ENCODE peak calls at places on chromosome 22, in nine cellular contexts. One of them, this sample, is unnamed.

GRCh38 chr22:21626073-21626734 is 3.6 kb downstream of the YDJC start:
- DNase-seq in A549: no peak
- DNase-seq in heart left ventricle: no peak
- DNase-seq in Peyer's patch: no peak
- DNase-seq in IMR-90: no peak
- DNase-seq in right lobe of liver: no peak
- DNase-seq in body of pancreas: no peak
- DNase-seq in upper lobe of left lung: no peak
- DNase-seq in uterus: no peak
- DNase-seq in this sample: no peak

GRCh38 chr22:28799125-28799833 is 1.1 kb downstream of the XBP1 start:
- DNase-seq in A549: peak; percentile 71
- DNase-seq in heart left ventricle: no peak
- DNase-seq in Peyer's patch: no peak
- DNase-seq in IMR-90: peak; percentile 96
- DNase-seq in right lobe of liver: no peak
- DNase-seq in body of pancreas: peak; percentile 53
- DNase-seq in upper lobe of left lung: no peak
- DNase-seq in uterus: peak; percentile 85
- DNase-seq in this sample: peak; percentile 83

GRCh38 chr22:30265851-30266444 is 703 bp downstream of the OSM start:
- DNase-seq in A549: no peak
- DNase-seq in heart left ventricle: peak; percentile 67
- DNase-seq in Peyer's patch: no peak
- DNase-seq in IMR-90: no peak
- DNase-seq in right lobe of liver: peak; percentile 76
- DNase-seq in body of pancreas: no peak
- DNase-seq in upper lobe of left lung: peak; percentile 92
- DNase-seq in uterus: no peak
- DNase-seq in this sample: no peak

GRCh38 chr22:19868773-19869471 is 14.2 kb upstream of the GNB1L start:
- DNase-seq in A549: no peak
- DNase-seq in heart left ventricle: peak; percentile 15
- DNase-seq in Peyer's patch: peak; percentile 55
- DNase-seq in IMR-90: no peak
- DNase-seq in right lobe of liver: peak; percentile 45
- DNase-seq in body of pancreas: peak; percentile 36
- DNase-seq in upper lobe of left lung: no peak
- DNase-seq in uterus: peak; percentile 11
- DNase-seq in this sample: no peak

GRCh38 chr22:29382575-29383328 is 5.6 kb downstream of the AP1B1 start:
- DNase-seq in A549: no peak
- DNase-seq in heart left ventricle: no peak
- DNase-seq in Peyer's patch: no peak
- DNase-seq in IMR-90: no peak
- DNase-seq in right lobe of liver: peak; percentile 19
- DNase-seq in body of pancreas: peak; percentile 83
- DNase-seq in upper lobe of left lung: no peak
- DNase-seq in uterus: no peak
- DNase-seq in this sample: peak; percentile 24

GRCh38 chr22:31179345-31179744 is 19.4 kb downstream of the RNF185 start:
- DNase-seq in A549: no peak
- DNase-seq in heart left ventricle: no peak
- DNase-seq in Peyer's patch: no peak
- DNase-seq in IMR-90: peak; percentile 23
- DNase-seq in right lobe of liver: peak; percentile 72
- DNase-seq in body of pancreas: peak; percentile 26
- DNase-seq in upper lobe of left lung: no peak
- DNase-seq in uterus: no peak
- DNase-seq in this sample: peak; percentile 82

GRCh38 chr22:37233751-37234631 is 10.1 kb downstream of the RAC2 start:
- DNase-seq in A549: no peak
- DNase-seq in heart left ventricle: no peak
- DNase-seq in Peyer's patch: no peak
- DNase-seq in IMR-90: no peak
- DNase-seq in right lobe of liver: no peak
- DNase-seq in body of pancreas: no peak
- DNase-seq in upper lobe of left lung: no peak
- DNase-seq in uterus: no peak
- DNase-seq in this sample: no peak

GRCh38 chr22:17786435-17787158 is 12.3 kb upstream of the BID start:
- DNase-seq in A549: no peak
- DNase-seq in heart left ventricle: peak; percentile 83
- DNase-seq in Peyer's patch: peak; percentile 85
- DNase-seq in IMR-90: no peak
- DNase-seq in right lobe of liver: peak; percentile 87
- DNase-seq in body of pancreas: no peak
- DNase-seq in upper lobe of left lung: no peak
- DNase-seq in uterus: peak; percentile 68
- DNase-seq in this sample: no peak

GRCh38 chr22:48139776-48140175 is 1377.3 kb downstream of the TBC1D22A start:
- DNase-seq in A549: no peak
- DNase-seq in heart left ventricle: no peak
- DNase-seq in Peyer's patch: no peak
- DNase-seq in IMR-90: no peak
- DNase-seq in right lobe of liver: no peak
- DNase-seq in body of pancreas: no peak
- DNase-seq in upper lobe of left lung: peak; percentile 46
- DNase-seq in uterus: no peak
- DNase-seq in this sample: no peak

GRCh38 chr22:48640890-48641771 is 1186.5 kb downstream of the BRD1 start:
- DNase-seq in A549: no peak
- DNase-seq in heart left ventricle: no peak
- DNase-seq in Peyer's patch: no peak
- DNase-seq in IMR-90: no peak
- DNase-seq in right lobe of liver: no peak
- DNase-seq in body of pancreas: no peak
- DNase-seq in upper lobe of left lung: peak; percentile 45
- DNase-seq in uterus: no peak
- DNase-seq in this sample: no peak

GRCh38 chr22:27452916-27453315 is 348.6 kb downstream of the MN1 start:
- DNase-seq in A549: no peak
- DNase-seq in heart left ventricle: no peak
- DNase-seq in Peyer's patch: no peak
- DNase-seq in IMR-90: no peak
- DNase-seq in right lobe of liver: no peak
- DNase-seq in body of pancreas: no peak
- DNase-seq in upper lobe of left lung: no peak
- DNase-seq in uterus: no peak
- DNase-seq in this sample: no peak

DNA sequence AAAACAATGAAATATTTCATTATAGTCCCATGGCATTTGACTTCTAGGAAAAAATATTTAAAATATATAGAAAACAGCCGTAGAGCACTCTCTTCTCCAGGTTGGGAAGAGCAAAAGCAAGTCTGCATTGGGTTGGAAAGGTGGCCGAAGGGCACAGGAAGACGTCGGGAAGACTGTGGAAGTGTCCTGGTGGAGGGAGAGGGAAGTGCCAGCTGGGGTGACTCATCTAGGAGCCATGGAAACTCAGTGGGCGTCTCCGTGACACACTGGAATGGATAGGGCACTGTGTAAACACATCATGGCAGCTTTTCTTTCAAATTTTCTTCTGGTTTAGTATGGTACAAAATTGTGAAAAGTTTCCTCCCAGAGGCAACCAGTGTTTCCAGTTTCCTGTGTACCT is 12.7 kb downstream of the GTPBP1 start:
- DNase-seq in A549: peak; percentile 84
- DNase-seq in heart left ventricle: no peak
- DNase-seq in Peyer's patch: peak; percentile 79
- DNase-seq in IMR-90: peak; percentile 81
- DNase-seq in right lobe of liver: no peak
- DNase-seq in body of pancreas: peak; percentile 87
- DNase-seq in upper lobe of left lung: no peak
- DNase-seq in uterus: peak; percentile 64
- DNase-seq in this sample: peak; percentile 85
- H3K27ac ChIP-seq in A549: no peak overlapping the region
- H3K27ac ChIP-seq in heart left ventricle: no peak overlapping the region
- H3K27ac ChIP-seq in Peyer's patch: no peak overlapping the region
- H3K27ac ChIP-seq in IMR-90: no peak overlapping the region
- H3K27ac ChIP-seq in right lobe of liver: no peak overlapping the region
- H3K27ac ChIP-seq in body of pancreas: peak overlapping the region; percentile 9
- H3K27ac ChIP-seq in upper lobe of left lung: peak overlapping the region; percentile 48
- H3K27ac ChIP-seq in uterus: peak overlapping the region; percentile 8
- H3K27ac ChIP-seq in this sample: peak overlapping the region; percentile 31

DNA sequence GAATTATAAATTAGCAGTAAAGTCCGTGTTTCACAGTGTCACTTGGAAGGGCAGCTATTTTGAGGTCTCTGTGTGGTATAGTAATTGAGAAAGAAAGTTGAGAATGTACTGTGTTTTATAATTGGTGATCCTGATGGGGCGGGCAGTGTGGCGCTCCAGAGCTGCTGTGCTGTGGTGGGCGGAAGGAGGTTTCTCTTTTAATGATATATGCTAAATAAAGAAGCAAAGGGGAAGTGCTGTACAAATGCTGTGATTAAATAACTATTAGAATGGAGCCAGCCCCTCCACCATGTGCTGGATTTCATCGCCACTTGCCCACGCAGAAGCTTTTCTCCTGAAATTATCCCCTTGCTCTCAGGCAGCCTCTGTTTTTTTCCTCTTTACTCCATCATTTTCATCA is 24.6 kb downstream of the ATXN10 start:
- DNase-seq in A549: no peak
- DNase-seq in heart left ventricle: no peak
- DNase-seq in Peyer's patch: no peak
- DNase-seq in IMR-90: no peak
- DNase-seq in right lobe of liver: no peak
- DNase-seq in body of pancreas: no peak
- DNase-seq in upper lobe of left lung: no peak
- DNase-seq in uterus: no peak
- DNase-seq in this sample: no peak
- TF ChIP-seq POLR2A in A549: no peak
- TF ChIP-seq POLR2A in heart left ventricle: no peak
- TF ChIP-seq POLR2A in Peyer's patch: no peak
- TF ChIP-seq POLR2A in IMR-90: no peak
- TF ChIP-seq POLR2A in right lobe of liver: no peak
- TF ChIP-seq POLR2A in body of pancreas: no peak
- TF ChIP-seq POLR2A in upper lobe of left lung: no peak
- TF ChIP-seq POLR2A in uterus: no peak
- TF ChIP-seq POLR2A in this sample: no peak

GRCh38 chr22:40651563-40652501 is 15.3 kb upstream of the MRTFA start:
- DNase-seq in A549: peak; percentile 91
- DNase-seq in heart left ventricle: peak; percentile 94
- DNase-seq in Peyer's patch: peak; percentile 87
- DNase-seq in IMR-90: peak; percentile 100
- DNase-seq in right lobe of liver: peak; percentile 86
- DNase-seq in body of pancreas: peak; percentile 94
- DNase-seq in upper lobe of left lung: peak; percentile 93
- DNase-seq in uterus: peak; percentile 98
- DNase-seq in this sample: peak; percentile 98

GRCh38 chr22:40653361-40653760 is 16.8 kb upstream of the MRTFA start:
- DNase-seq in A549: no peak
- DNase-seq in heart left ventricle: no peak
- DNase-seq in Peyer's patch: no peak
- DNase-seq in IMR-90: no peak
- DNase-seq in right lobe of liver: no peak
- DNase-seq in body of pancreas: no peak
- DNase-seq in upper lobe of left lung: peak; percentile 60
- DNase-seq in uterus: no peak
- DNase-seq in this sample: no peak

GRCh38 chr22:40654522-40655167 is 18.1 kb upstream of the MRTFA start:
- DNase-seq in A549: peak; percentile 41
- DNase-seq in heart left ventricle: peak; percentile 74
- DNase-seq in Peyer's patch: no peak
- DNase-seq in IMR-90: peak; percentile 83
- DNase-seq in right lobe of liver: peak; percentile 80
- DNase-seq in body of pancreas: peak; percentile 59
- DNase-seq in upper lobe of left lung: no peak
- DNase-seq in uterus: peak; percentile 47
- DNase-seq in this sample: no peak

GRCh38 chr22:40648386-40648785 is 11.9 kb upstream of the MRTFA start:
- DNase-seq in A549: no peak
- DNase-seq in heart left ventricle: no peak
- DNase-seq in Peyer's patch: no peak
- DNase-seq in IMR-90: no peak
- DNase-seq in right lobe of liver: no peak
- DNase-seq in body of pancreas: no peak
- DNase-seq in upper lobe of left lung: no peak
- DNase-seq in uterus: no peak
- DNase-seq in this sample: no peak

GRCh38 chr22:40651057-40651456 is 14.5 kb upstream of the MRTFA start:
- DNase-seq in A549: no peak
- DNase-seq in heart left ventricle: no peak
- DNase-seq in Peyer's patch: no peak
- DNase-seq in IMR-90: no peak
- DNase-seq in right lobe of liver: no peak
- DNase-seq in body of pancreas: no peak
- DNase-seq in upper lobe of left lung: no peak
- DNase-seq in uterus: no peak
- DNase-seq in this sample: no peak
- H3K27ac ChIP-seq in A549: peak overlapping the region; percentile 98
- H3K27ac ChIP-seq in heart left ventricle: peak overlapping the region; percentile 96
- H3K27ac ChIP-seq in Peyer's patch: peak overlapping the region; percentile 86
- H3K27ac ChIP-seq in IMR-90: peak overlapping the region; percentile 93
- H3K27ac ChIP-seq in right lobe of liver: peak overlapping the region; percentile 84
- H3K27ac ChIP-seq in body of pancreas: peak overlapping the region; percentile 95
- H3K27ac ChIP-seq in upper lobe of left lung: peak overlapping the region; percentile 84
- H3K27ac ChIP-seq in uterus: peak overlapping the region; percentile 95
- H3K27ac ChIP-seq in this sample: peak overlapping the region; percentile 99

GRCh38 chr22:40044870-40045834 is 50.4 kb downstream of the FAM83F start:
- DNase-seq in A549: peak; percentile 17
- DNase-seq in heart left ventricle: peak; percentile 71
- DNase-seq in Peyer's patch: peak; percentile 76
- DNase-seq in IMR-90: peak; percentile 15
- DNase-seq in right lobe of liver: peak; percentile 72
- DNase-seq in body of pancreas: peak; percentile 57
- DNase-seq in upper lobe of left lung: peak; percentile 93
- DNase-seq in uterus: peak; percentile 30
- DNase-seq in this sample: no peak
- TF ChIP-seq POLR2A in A549: peak; percentile 21
- TF ChIP-seq POLR2A in heart left ventricle: no peak
- TF ChIP-seq POLR2A in Peyer's patch: no peak
- TF ChIP-seq POLR2A in IMR-90: no peak
- TF ChIP-seq POLR2A in right lobe of liver: peak; percentile 26
- TF ChIP-seq POLR2A in body of pancreas: no peak
- TF ChIP-seq POLR2A in upper lobe of left lung: no peak
- TF ChIP-seq POLR2A in uterus: no peak
- TF ChIP-seq POLR2A in this sample: no peak

This sample was measured in suprapubic skin.